ENCODE peak calls at places on chromosomes 7 and 10, in nine cellular contexts. A is A549, M is cardiac muscle cell, K is psoas muscle, S is suprapubic skin, B is AG04450, P is fibroblast of mammary gland, Y is AG09319, N is GM20000. L is an unnamed sample.

GRCh38 chr7:143413123-143413522 is 4.5 kb upstream of the EPHA1 start:
- DNase-seq in M (no peak), S (no peak), A (no peak), Y (no peak), P (no peak), K (no peak), N (no peak), B (no peak), L (no peak)

GRCh38 chr10:118442032-118442431 is 99.9 kb upstream of the FAM204A start:
- DNase-seq in S (no peak), N (no peak), B (no peak), A (no peak), M (no peak), K (no peak), P (no peak), Y (no peak), L (no peak)

GRCh38 chr7:154353385-154353784 is 301.2 kb downstream of the DPP6 start:
- DNase-seq in A (no peak), S (no peak), N (no peak), P (no peak), K (no peak), M (no peak), Y (no peak), B (no peak), L (no peak)

GRCh38 chr7:4133491-4134044 is 548.5 kb upstream of the FOXK1 start:
- DNase-seq in Y (no peak), A (no peak), S (no peak), M (no peak), B (no peak), N (no peak), K (no peak), P (no peak), L (no peak)

GRCh38 chr10:69344591-69345244 is 66.4 kb downstream of the HK1 start:
- DNase-seq in K (no peak), A (no peak), Y (no peak), S (no peak), B (no peak), M (no peak), N (peak), P (no peak), L (no peak)

GRCh38 chr7:121084748-121085336 is 96.3 kb downstream of the CPED1 start:
- DNase-seq in K (peak), M (peak), B (peak), A (peak), P (peak), Y (peak), N (no peak), S (no peak), L (no peak)

GRCh38 chr10:125155101-125155500 is 5.3 kb downstream of the CTBP2 start:
- DNase-seq in A (no peak), K (no peak), B (no peak), Y (no peak), N (no peak), M (peak), P (no peak), S (no peak), L (no peak)

GRCh38 chr7:108340856-108341411 is 115.3 kb downstream of the NRCAM start:
- DNase-seq in P (no peak), A (no peak), M (no peak), K (no peak), Y (no peak), N (no peak), S (no peak), B (no peak), L (no peak)

GRCh38 chr10:73873163-73873842 is 1.1 kb downstream of the CAMK2G start:
- DNase-seq in P (no peak), N (no peak), B (no peak), M (no peak), S (no peak), Y (no peak), A (no peak), K (no peak), L (no peak)

GRCh38 chr7:116455009-116455408 is 44.5 kb upstream of the CAV2 start:
- DNase-seq in S (no peak), M (peak), P (peak), A (no peak), Y (no peak), N (no peak), K (no peak), B (no peak), L (no peak)

GRCh38 chr10:6300784-6301180 is 98.0 kb downstream of the PFKFB3 start:
- DNase-seq in M (no peak), K (no peak), Y (no peak), A (no peak), P (no peak), B (no peak), N (no peak), S (no peak), L (no peak)
- TF ChIP-seq CTCF in M (no peak), K (no peak), Y (no peak), A (no peak), P (no peak), B (no peak), N (no peak), S (no peak), L (no peak)

GRCh38 chr10:72659694-72660093 is 32.2 kb upstream of the MCU start:
- DNase-seq in B (no peak), S (no peak), N (no peak), A (peak), K (no peak), P (peak), M (no peak), Y (no peak), L (no peak)

GRCh38 chr10:72660220-72660619 is 31.7 kb upstream of the MCU start:
- DNase-seq in K (no peak), S (no peak), M (no peak), N (no peak), P (no peak), A (no peak), B (no peak), Y (no peak), L (no peak)

GRCh38 chr10:72663971-72664370 is 28.0 kb upstream of the MCU start:
- DNase-seq in A (no peak), S (no peak), P (no peak), N (no peak), B (no peak), M (peak), Y (no peak), K (no peak), L (no peak)

GRCh38 chr10:72658696-72659400 is 33.0 kb upstream of the MICU1 start:
- DNase-seq in B (no peak), K (no peak), S (no peak), A (no peak), N (no peak), M (no peak), P (no peak), Y (no peak), L (no peak)

GRCh38 chr10:72661436-72661835 is 30.5 kb upstream of the MCU start:
- DNase-seq in N (no peak), S (no peak), A (no peak), K (no peak), Y (no peak), B (no peak), M (no peak), P (no peak), L (no peak)
- TF ChIP-seq CTCF in N (no peak), S (no peak), A (no peak), K (no peak), Y (no peak), B (no peak), M (no peak), P (no peak), L (no peak)

GRCh38 chr7:44247868-44248651 is 47.3 kb downstream of the YKT6 start:
- DNase-seq in A (no peak), P (no peak), M (no peak), B (no peak), S (no peak), K (no peak), Y (no peak), N (no peak), L (no peak)

GRCh38 chr7:44251851-44252250 is 51.1 kb downstream of the YKT6 start:
- DNase-seq in M (no peak), Y (no peak), K (no peak), A (no peak), P (no peak), N (no peak), S (no peak), B (no peak), L (no peak)

GRCh38 chr7:44249639-44250234 is 49.0 kb downstream of the YKT6 start:
- DNase-seq in P (no peak), M (no peak), N (no peak), S (no peak), Y (no peak), B (no peak), K (no peak), A (no peak), L (no peak)

GRCh38 chr7:44246396-44247113 is 45.8 kb downstream of the YKT6 start:
- DNase-seq in B (no peak), Y (no peak), M (no peak), P (no peak), A (no peak), N (no peak), K (no peak), S (no peak), L (no peak)

DNA sequence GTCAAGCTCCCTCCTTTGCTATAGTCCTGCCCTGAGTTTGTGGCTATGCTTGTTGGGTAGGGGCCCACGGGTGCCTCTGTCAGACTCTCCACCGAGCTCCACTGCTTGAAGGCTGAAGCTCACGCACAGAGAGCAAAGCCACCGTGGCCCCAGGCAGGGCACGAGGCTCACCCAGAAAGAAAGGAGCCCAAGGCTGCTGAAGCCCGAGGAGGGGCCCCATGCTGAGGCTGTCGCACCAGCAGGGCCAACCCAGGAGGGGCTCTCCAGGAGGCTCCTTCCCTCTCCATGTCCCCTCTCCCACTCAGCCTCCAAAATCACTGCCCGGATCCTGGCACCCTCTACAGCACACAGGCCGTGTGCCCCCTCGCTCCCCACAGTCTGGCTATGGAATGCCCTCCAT is 50.5 kb downstream of the YKT6 start:
- DNase-seq in K (no peak), M (no peak), P (no peak), N (no peak), B (no peak), Y (no peak), A (no peak), S (no peak), L (no peak)
- TF ChIP-seq CTCF in K (no peak), M (no peak), P (no peak), N (no peak), B (no peak), Y (no peak), A (no peak), S (no peak), L (no peak)

DNA sequence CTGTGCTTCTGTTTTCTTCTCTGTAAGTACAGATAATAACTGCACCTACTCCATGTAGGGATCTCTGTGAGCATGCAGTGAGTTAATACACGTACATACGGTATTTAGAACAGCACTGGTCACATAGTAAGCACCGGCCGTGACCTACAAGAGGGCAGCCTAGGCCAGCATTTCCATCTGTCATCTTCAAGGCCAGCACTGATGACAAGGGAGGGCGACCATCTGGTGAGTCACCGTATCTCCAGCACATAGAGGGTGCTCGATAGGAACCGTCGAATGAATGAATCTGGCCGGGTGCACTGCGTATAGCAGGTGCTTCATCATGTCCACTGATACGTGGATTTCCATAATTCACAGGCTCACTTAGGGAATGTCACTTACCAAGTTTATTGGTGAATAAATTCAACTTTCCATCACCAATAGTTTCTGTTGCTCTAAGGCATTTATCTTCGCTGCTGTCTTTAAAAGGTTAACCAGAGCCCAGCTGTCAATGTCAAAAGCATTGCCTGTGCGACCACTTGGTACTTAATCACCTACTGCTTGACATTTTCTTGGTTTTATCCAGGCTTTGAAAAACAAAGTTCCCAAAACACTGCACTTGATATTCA is 8.3 kb downstream of the NOD1 start:
- DNase-seq in M (peak), Y (no peak), N (no peak), B (no peak), S (no peak), K (peak), A (peak), P (peak), L (peak)
- TF ChIP-seq CTCF in M (no peak), Y (no peak), N (no peak), B (no peak), S (no peak), K (no peak), A (no peak), P (no peak), L (no peak)

GRCh38 chr10:9211228-9211627 is 1156.7 kb downstream of the GATA3 start:
- DNase-seq in Y (no peak), P (no peak), M (peak), A (peak), B (no peak), S (no peak), K (no peak), N (no peak), L (no peak)
- TF ChIP-seq CTCF in Y (peak), P (peak), M (peak), A (peak), B (peak), S (no peak), K (peak), N (no peak), L (peak)